ENCODE peak calls at places on chromosomes 2 and 18, in four cellular contexts. One of them, this sample, is unnamed.
A peak's percentile ranks its signal among the peaks of the same experiment; 100 is the strongest.

GRCh38 chr2:239311132-239312040 is 89.4 kb downstream of the HDAC4 start:
- DNase-seq in A673: no peak
- DNase-seq in Panc1: no peak
- DNase-seq in heart left ventricle: no peak
- DNase-seq in this sample: peak; percentile 77

GRCh38 chr18:77223653-77224052 is 26.0 kb upstream of the GALR1 start:
- DNase-seq in A673: no peak
- DNase-seq in Panc1: no peak
- DNase-seq in heart left ventricle: no peak
- DNase-seq in this sample: no peak

GRCh38 chr18:79486356-79487197 is 90.8 kb downstream of the NFATC1 start:
- DNase-seq in A673: no peak
- DNase-seq in Panc1: no peak
- DNase-seq in heart left ventricle: peak; percentile 25
- DNase-seq in this sample: peak; percentile 56

GRCh38 chr2:24785704-24786321 is 7.4 kb downstream of the PTRHD1 start:
- DNase-seq in A673: no peak
- DNase-seq in Panc1: no peak
- DNase-seq in heart left ventricle: no peak
- DNase-seq in this sample: no peak

GRCh38 chr2:152445791-152446201 is 110.8 kb downstream of the FMNL2 start:
- DNase-seq in A673: no peak
- DNase-seq in Panc1: no peak
- DNase-seq in heart left ventricle: no peak
- DNase-seq in this sample: no peak

GRCh38 chr18:3552305-3552704 is 102.3 kb downstream of the TGIF1 start:
- DNase-seq in A673: no peak
- DNase-seq in Panc1: no peak
- DNase-seq in heart left ventricle: no peak
- DNase-seq in this sample: no peak

GRCh38 chr2:238287702-238288649 is at the start of gene PER2:
- DNase-seq in A673: peak; percentile 56
- DNase-seq in Panc1: no peak
- DNase-seq in heart left ventricle: peak; percentile 56
- DNase-seq in this sample: peak; percentile 78

GRCh38 chr2:70546885-70547284 is 6.7 kb downstream of the TGFA start:
- DNase-seq in A673: no peak
- DNase-seq in Panc1: no peak
- DNase-seq in heart left ventricle: no peak
- DNase-seq in this sample: no peak

GRCh38 chr2:229164545-229165249 is 106.4 kb downstream of the PID1 start:
- DNase-seq in A673: no peak
- DNase-seq in Panc1: no peak
- DNase-seq in heart left ventricle: no peak
- DNase-seq in this sample: no peak

GRCh38 chr2:174009488-174010223 is 44.5 kb upstream of the SP3 start:
- DNase-seq in A673: no peak
- DNase-seq in Panc1: no peak
- DNase-seq in heart left ventricle: no peak
- DNase-seq in this sample: no peak

GRCh38 chr2:49616800-49617199 is 462.5 kb upstream of the FSHR start:
- DNase-seq in A673: peak; percentile 52
- DNase-seq in Panc1: peak; percentile 20
- DNase-seq in heart left ventricle: no peak
- DNase-seq in this sample: no peak

GRCh38 chr2:24918326-24919099 is 1.5 kb downstream of the ADCY3 start:
- DNase-seq in A673: no peak
- DNase-seq in Panc1: no peak
- DNase-seq in heart left ventricle: no peak
- DNase-seq in this sample: no peak

GRCh38 chr18:3186678-3187658 is 32.8 kb downstream of the MYOM1 start:
- DNase-seq in A673: peak; percentile 35
- DNase-seq in Panc1: no peak
- DNase-seq in heart left ventricle: no peak
- DNase-seq in this sample: no peak

GRCh38 chr2:172134270-172134669 is 31.6 kb upstream of the DLX2 start:
- DNase-seq in A673: no peak
- DNase-seq in Panc1: no peak
- DNase-seq in heart left ventricle: no peak
- DNase-seq in this sample: no peak

GRCh38 chr2:118047273-118047898 is 33.5 kb upstream of the CCDC93 start:
- DNase-seq in A673: peak; percentile 14
- DNase-seq in Panc1: no peak
- DNase-seq in heart left ventricle: no peak
- DNase-seq in this sample: no peak
- H3K4me1 ChIP-seq in A673: peaks cover 21% of the 10 kb centered on the region
- H3K4me1 ChIP-seq in Panc1: peaks cover 2% of the 10 kb centered on the region
- H3K4me1 ChIP-seq in heart left ventricle: peaks cover 6% of the 10 kb centered on the region
- H3K4me1 ChIP-seq in this sample: no peaks in the 10 kb centered on the region

GRCh38 chr2:113858764-113859163 is 31.1 kb upstream of the ACTR3 start:
- DNase-seq in A673: peak; percentile 25
- DNase-seq in Panc1: peak; percentile 45
- DNase-seq in heart left ventricle: no peak
- DNase-seq in this sample: no peak
- H3K4me3 ChIP-seq in A673: no peak overlapping the region
- H3K4me3 ChIP-seq in Panc1: no peak overlapping the region
- H3K4me3 ChIP-seq in heart left ventricle: no peak overlapping the region
- H3K4me3 ChIP-seq in this sample: no peak overlapping the region

DNA sequence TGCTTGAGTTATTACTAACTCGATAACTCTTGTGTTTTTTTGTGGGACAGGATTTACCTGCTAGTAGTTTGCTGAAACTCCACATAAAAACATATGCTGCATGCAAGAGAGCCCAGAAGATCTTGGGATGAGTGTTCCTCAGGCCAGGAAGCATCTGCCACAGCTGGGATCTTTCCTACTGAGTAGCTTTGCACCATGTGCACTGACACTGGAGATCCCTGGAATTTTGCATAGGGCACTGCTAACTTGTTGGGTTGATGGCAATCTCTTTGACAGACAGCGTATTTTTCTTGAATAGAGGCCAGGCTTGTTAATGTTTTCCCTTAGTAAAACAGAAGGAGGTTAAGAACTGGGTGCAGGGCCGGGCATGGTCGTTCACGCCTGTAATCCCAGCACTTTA is 808 bp upstream of the SERPINB11 start:
- DNase-seq in A673: no peak
- DNase-seq in Panc1: no peak
- DNase-seq in heart left ventricle: no peak
- DNase-seq in this sample: no peak
- H3K27me3 ChIP-seq in A673: no peaks in the 10 kb centered on the region
- H3K27me3 ChIP-seq in Panc1: no peaks in the 10 kb centered on the region
- H3K27me3 ChIP-seq in heart left ventricle: no peaks in the 10 kb centered on the region
- H3K27me3 ChIP-seq in this sample: no peaks in the 10 kb centered on the region

GRCh38 chr2:98467082-98467536 is 22.5 kb downstream of the INPP4A start:
- DNase-seq in A673: no peak
- DNase-seq in Panc1: no peak
- DNase-seq in heart left ventricle: no peak
- DNase-seq in this sample: no peak
- H3K4me1 ChIP-seq in A673: peaks cover 32% of the 10 kb centered on the region
- H3K4me1 ChIP-seq in Panc1: no peaks in the 10 kb centered on the region
- H3K4me1 ChIP-seq in heart left ventricle: peaks cover 56% of the 10 kb centered on the region
- H3K4me1 ChIP-seq in this sample: no peaks in the 10 kb centered on the region

GRCh38 chr18:68676913-68677312 is 38.0 kb downstream of the TMX3 start:
- DNase-seq in A673: peak; percentile 65
- DNase-seq in Panc1: no peak
- DNase-seq in heart left ventricle: no peak
- DNase-seq in this sample: no peak
- H3K4me3 ChIP-seq in A673: no peak overlapping the region
- H3K4me3 ChIP-seq in Panc1: no peak overlapping the region
- H3K4me3 ChIP-seq in heart left ventricle: no peak overlapping the region
- H3K4me3 ChIP-seq in this sample: no peak overlapping the region

DNA sequence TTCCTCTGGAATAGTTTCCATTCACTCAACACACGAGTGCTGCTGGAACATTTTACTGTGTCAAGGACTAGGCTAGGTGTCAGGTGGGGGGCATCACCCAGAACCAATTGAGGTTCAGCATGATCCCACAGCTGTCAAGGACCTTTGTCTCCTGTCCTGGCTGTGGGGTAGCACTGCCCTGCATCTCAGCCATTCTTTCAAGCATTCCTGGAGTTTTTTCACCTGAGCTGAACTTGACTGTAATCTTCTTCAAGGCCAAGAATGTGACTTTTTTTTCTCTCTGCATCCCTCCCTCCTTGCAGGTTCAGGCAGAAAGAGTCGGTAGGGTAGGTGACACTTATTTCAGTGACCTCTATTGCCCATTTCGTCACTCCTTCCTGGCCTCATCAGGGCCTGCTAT is 3.5 kb downstream of the MAPK4 start:
- DNase-seq in A673: no peak
- DNase-seq in Panc1: no peak
- DNase-seq in heart left ventricle: no peak
- DNase-seq in this sample: no peak
- H3K27me3 ChIP-seq in A673: peaks cover 68% of the 10 kb centered on the region
- H3K27me3 ChIP-seq in Panc1: peaks cover 12% of the 10 kb centered on the region
- H3K27me3 ChIP-seq in heart left ventricle: peaks cover 18% of the 10 kb centered on the region
- H3K27me3 ChIP-seq in this sample: no peaks in the 10 kb centered on the region

DNA sequence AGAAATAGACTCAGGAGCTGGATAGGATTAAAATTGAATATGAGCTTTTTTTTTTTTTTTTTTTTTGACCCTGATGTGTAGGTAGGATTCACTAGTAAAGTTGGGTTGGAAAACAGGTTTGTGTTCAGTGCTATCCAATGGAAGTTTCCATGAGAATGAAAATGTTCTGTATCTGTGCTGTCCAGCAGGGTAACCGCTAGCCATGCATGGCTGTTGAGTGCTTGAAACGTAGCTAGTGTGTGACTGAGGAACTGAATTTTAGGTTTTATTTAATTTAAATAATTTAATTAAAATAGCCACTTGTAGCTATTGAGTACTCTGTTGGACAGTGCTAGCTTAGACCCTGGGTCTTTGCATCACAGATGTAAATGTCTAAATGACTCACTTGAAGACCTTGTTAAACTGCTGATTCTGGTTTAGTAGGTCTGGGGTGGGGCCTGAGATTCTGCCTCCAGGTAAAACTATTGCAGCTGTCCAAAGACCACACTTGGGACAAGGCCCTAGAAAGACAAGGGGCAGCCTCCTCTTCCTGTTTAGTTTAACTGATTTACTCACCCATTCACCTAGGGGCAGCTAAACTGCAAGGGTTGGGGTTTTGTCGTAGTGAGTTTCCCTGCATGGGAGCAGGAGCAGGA is 84.7 kb upstream of the STON1 start:
- DNase-seq in A673: no peak
- DNase-seq in Panc1: no peak
- DNase-seq in heart left ventricle: no peak
- DNase-seq in this sample: no peak
- H3K4me1 ChIP-seq in A673: peaks cover 8% of the 10 kb centered on the region
- H3K4me1 ChIP-seq in Panc1: peaks cover 7% of the 10 kb centered on the region
- H3K4me1 ChIP-seq in heart left ventricle: peaks cover 39% of the 10 kb centered on the region
- H3K4me1 ChIP-seq in this sample: peaks cover 11% of the 10 kb centered on the region

GRCh38 chr2:222670191-222671038 is 1.0 kb upstream of the MOGAT1 start:
- DNase-seq in A673: no peak
- DNase-seq in Panc1: no peak
- DNase-seq in heart left ventricle: no peak
- DNase-seq in this sample: no peak

GRCh38 chr2:222669353-222669752 is 2.1 kb upstream of the MOGAT1 start:
- DNase-seq in A673: no peak
- DNase-seq in Panc1: no peak
- DNase-seq in heart left ventricle: no peak
- DNase-seq in this sample: no peak

GRCh38 chr2:222673273-222673672 is 1.8 kb downstream of the MOGAT1 start:
- DNase-seq in A673: no peak
- DNase-seq in Panc1: no peak
- DNase-seq in heart left ventricle: no peak
- DNase-seq in this sample: no peak

GRCh38 chr2:222672068-222672401 is 577 bp downstream of the MOGAT1 start:
- DNase-seq in A673: no peak
- DNase-seq in Panc1: no peak
- DNase-seq in heart left ventricle: no peak
- DNase-seq in this sample: no peak

GRCh38 chr2:222671259-222672067 is at the start of gene MOGAT1:
- DNase-seq in A673: no peak
- DNase-seq in Panc1: no peak
- DNase-seq in heart left ventricle: peak; percentile 59
- DNase-seq in this sample: peak; percentile 82
- H3K4me3 ChIP-seq in A673: peak within 1 kb of the TSS; percentile 47
- H3K4me3 ChIP-seq in Panc1: peak within 1 kb of the TSS; percentile 42
- H3K4me3 ChIP-seq in heart left ventricle: peak within 1 kb of the TSS; percentile 50
- H3K4me3 ChIP-seq in this sample: peak within 1 kb of the TSS; percentile 36

DNA sequence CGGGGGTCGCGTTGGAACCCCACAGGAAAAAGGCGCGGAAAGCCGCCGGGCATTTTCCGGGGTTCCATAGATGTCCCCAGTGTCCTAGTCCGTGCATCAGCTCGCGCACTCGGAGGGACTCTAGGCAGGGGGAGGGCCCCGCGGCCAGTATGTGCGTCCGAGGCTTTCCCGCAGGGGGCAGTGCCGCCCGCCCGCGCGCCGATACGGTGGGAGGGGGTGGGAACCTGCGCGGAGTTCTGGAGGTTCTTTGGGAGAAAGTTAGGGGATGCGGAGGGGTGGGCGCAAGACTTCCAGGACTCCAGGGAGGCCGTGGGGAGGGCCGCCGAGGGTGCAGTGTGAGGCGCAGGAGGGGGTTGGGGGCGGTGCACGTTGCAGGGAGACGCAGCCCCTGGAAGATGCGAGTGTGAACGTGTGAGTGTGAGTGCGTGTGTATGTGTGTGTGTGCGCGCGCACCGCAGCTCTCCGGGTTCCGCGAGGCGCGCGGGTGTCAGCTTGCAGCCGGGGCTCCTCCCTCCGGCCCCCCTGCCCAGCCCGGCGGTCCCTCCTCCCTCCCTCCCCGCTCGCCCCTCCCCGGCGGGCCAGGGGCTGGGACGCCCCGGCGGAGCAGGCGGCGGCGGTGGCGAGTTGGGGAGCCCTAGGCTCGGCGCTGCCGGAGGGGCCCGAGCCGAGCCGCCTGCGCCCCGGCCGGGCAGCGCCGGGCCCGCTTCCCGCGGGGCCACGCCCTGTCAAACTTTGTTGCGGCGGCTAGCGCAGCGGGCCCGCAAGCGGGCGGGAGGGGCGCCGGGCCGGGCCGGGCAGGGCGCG is at the start of gene TCF7L1:
- DNase-seq in A673: peak; percentile 93
- DNase-seq in Panc1: peak; percentile 15
- DNase-seq in heart left ventricle: peak; percentile 82
- DNase-seq in this sample: peak; percentile 91
- H3K27me3 ChIP-seq in A673: no peaks in the 10 kb centered on the region
- H3K27me3 ChIP-seq in Panc1: no peaks in the 10 kb centered on the region
- H3K27me3 ChIP-seq in heart left ventricle: no peaks in the 10 kb centered on the region
- H3K27me3 ChIP-seq in this sample: no peaks in the 10 kb centered on the region

This sample was measured in aorta.